ENCODE peak calls at places on chromosome 9, in eight cellular contexts. D, J, N, F, W, B, O and E are unnamed samples.

GRCh38 chr9:92561374-92562329 is 25.9 kb upstream of the ECM2 start:
- DNase-seq in D (no peak), J (no peak), N (no peak), F (no peak), W (peak), B (no peak), O (no peak), E (peak)

GRCh38 chr9:125462766-125463384 is 201.2 kb downstream of the GAPVD1 start:
- DNase-seq in D (no peak), J (no peak), N (no peak), F (no peak), W (no peak), B (no peak), O (no peak), E (peak)

GRCh38 chr9:115015018-115015635 is 84.7 kb upstream of the TNFSF8 start:
- DNase-seq in D (no peak), J (peak), N (no peak), F (no peak), W (peak), B (no peak), O (no peak), E (peak)

GRCh38 chr9:75754090-75754489 is 136.4 kb upstream of the PCSK5 start:
- DNase-seq in D (no peak), J (no peak), N (no peak), F (no peak), W (no peak), B (peak), O (no peak), E (no peak)

GRCh38 chr9:19967567-19968459 is 179.0 kb upstream of the SLC24A2 start:
- DNase-seq in D (no peak), J (no peak), N (no peak), F (no peak), W (no peak), B (no peak), O (no peak), E (no peak)

GRCh38 chr9:109331353-109331752 is 10.5 kb upstream of the EPB41L4B start:
- DNase-seq in D (peak), J (peak), N (no peak), F (no peak), W (peak), B (peak), O (no peak), E (peak)

GRCh38 chr9:18675973-18676372 is 202.0 kb downstream of the ADAMTSL1 start:
- DNase-seq in D (no peak), J (no peak), N (no peak), F (no peak), W (no peak), B (no peak), O (no peak), E (no peak)

GRCh38 chr9:80285325-80285724 is 713.6 kb downstream of the TLE4 start:
- DNase-seq in D (no peak), J (no peak), N (no peak), F (no peak), W (peak), B (no peak), O (no peak), E (no peak)

GRCh38 chr9:137478613-137479314 is 19.6 kb upstream of the NSMF start:
- DNase-seq in D (no peak), J (peak), N (peak), F (no peak), W (no peak), B (no peak), O (no peak), E (no peak)

GRCh38 chr9:132672413-132672690 is 2.1 kb downstream of the GTF3C4 start:
- DNase-seq in D (no peak), J (no peak), N (no peak), F (no peak), W (peak), B (no peak), O (no peak), E (peak)

GRCh38 chr9:132671620-132672412 is 1.6 kb downstream of the GTF3C4 start:
- DNase-seq in D (no peak), J (no peak), N (no peak), F (no peak), W (peak), B (no peak), O (no peak), E (peak)

GRCh38 chr9:132674485-132674884 is 4.2 kb downstream of the GTF3C4 start:
- DNase-seq in D (no peak), J (no peak), N (no peak), F (no peak), W (no peak), B (no peak), O (no peak), E (no peak)

GRCh38 chr9:132670816-132671371 is 630 bp downstream of the GTF3C4 start:
- DNase-seq in D (no peak), J (peak), N (peak), F (peak), W (peak), B (no peak), O (peak), E (peak)

DNA sequence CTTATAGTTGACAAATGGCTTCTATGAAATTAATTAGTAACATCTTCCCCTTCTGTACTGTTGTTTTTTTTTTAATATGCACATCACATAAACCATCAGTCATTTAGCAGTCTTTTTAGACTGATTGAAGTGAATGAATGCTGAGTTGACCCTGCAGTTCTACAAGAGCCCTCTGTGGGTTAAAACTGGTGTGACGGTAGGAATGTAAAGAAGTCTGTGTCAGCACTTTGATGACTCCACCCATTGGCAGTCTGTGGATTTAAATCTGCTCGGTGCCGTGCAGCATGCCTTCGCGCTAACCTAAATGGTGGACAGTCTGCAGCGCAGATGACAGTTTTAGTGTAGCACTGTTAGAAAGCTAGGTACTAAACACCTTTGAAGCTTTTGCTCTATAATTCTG is 3.1 kb downstream of the GTF3C4 start:
- DNase-seq in D (no peak), J (no peak), N (no peak), F (no peak), W (peak), B (no peak), O (peak), E (peak)
- TF ChIP-seq CTCF in D (no peak), J (no peak), N (no peak), F (no peak), W (peak), B (no peak), O (no peak), E (peak)

GRCh38 chr9:112921549-112921948 is 30.9 kb upstream of the SLC46A2 start:
- DNase-seq in D (no peak), J (no peak), N (no peak), F (peak), W (peak), B (no peak), O (peak), E (peak)

GRCh38 chr9:112917987-112918362 is 27.3 kb upstream of the SLC46A2 start:
- DNase-seq in D (no peak), J (no peak), N (no peak), F (no peak), W (no peak), B (no peak), O (no peak), E (no peak)

GRCh38 chr9:112914524-112914923 is 23.8 kb upstream of the SLC46A2 start:
- DNase-seq in D (no peak), J (no peak), N (no peak), F (no peak), W (no peak), B (no peak), O (no peak), E (peak)

GRCh38 chr9:112913326-112913725 is 22.6 kb upstream of the SLC46A2 start:
- DNase-seq in D (no peak), J (no peak), N (no peak), F (no peak), W (no peak), B (no peak), O (no peak), E (peak)

GRCh38 chr9:112917027-112917986 is 26.6 kb upstream of the SLC46A2 start:
- DNase-seq in D (no peak), J (no peak), N (no peak), F (no peak), W (no peak), B (no peak), O (no peak), E (no peak)
- TF ChIP-seq CTCF in D (no peak), J (no peak), N (no peak), F (no peak), W (no peak), B (no peak), O (no peak), E (no peak)

DNA sequence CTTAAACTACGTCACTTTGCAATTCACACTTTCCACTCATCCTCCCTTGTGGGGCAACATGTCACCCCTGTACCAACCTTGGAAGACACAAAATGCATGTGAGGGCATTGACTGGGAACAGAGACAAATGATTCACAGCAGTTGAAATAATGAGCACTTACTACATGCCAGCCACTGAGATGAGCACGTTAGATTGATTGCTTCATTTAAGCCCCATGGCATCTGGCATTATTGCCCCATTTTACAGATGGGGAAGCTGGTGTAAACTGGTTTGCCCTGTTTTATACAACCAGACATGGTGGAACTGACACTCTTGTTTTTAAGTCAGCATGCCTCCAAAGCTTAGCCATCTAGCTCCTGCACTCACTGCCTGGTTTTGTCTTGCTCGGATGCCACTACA is 204.7 kb downstream of the PAPPA start:
- DNase-seq in D (no peak), J (no peak), N (no peak), F (no peak), W (no peak), B (no peak), O (no peak), E (no peak)
- TF ChIP-seq CTCF in D (no peak), J (no peak), N (no peak), F (no peak), W (no peak), B (no peak), O (no peak), E (no peak)

GRCh38 chr9:16501098-16501663 is 369.3 kb downstream of the BNC2 start:
- DNase-seq in D (no peak), J (no peak), N (no peak), F (no peak), W (peak), B (no peak), O (no peak), E (peak)
- TF ChIP-seq CTCF in D (no peak), J (no peak), N (no peak), F (no peak), W (no peak), B (no peak), O (no peak), E (no peak)

GRCh38 chr9:306907-307306 is 92.2 kb downstream of the DOCK8 start:
- DNase-seq in D (peak), J (no peak), N (no peak), F (no peak), W (no peak), B (no peak), O (peak), E (no peak)
- TF ChIP-seq CTCF in D (no peak), J (no peak), N (no peak), F (peak), W (no peak), B (no peak), O (peak), E (no peak)

GRCh38 chr9:69432623-69433022 is 107.6 kb downstream of the ENTREP1 start:
- DNase-seq in D (no peak), J (no peak), N (no peak), F (no peak), W (no peak), B (no peak), O (no peak), E (no peak)
- TF ChIP-seq CTCF in D (no peak), J (no peak), N (no peak), F (no peak), W (no peak), B (no peak), O (no peak), E (no peak)